ENCODE peak calls at places on chromosomes 13 and 19, in nine cellular contexts. T, K, P, N, Y, I, B, Z and Q are unnamed samples.

GRCh38 chr19:29805026-29805925 is 6.5 kb upstream of the CCNE1 start:
- DNase-seq in T (no peak), K (no peak), P (peak), N (no peak), Y (no peak), I (no peak), B (no peak), Z (no peak), Q (no peak)

GRCh38 chr19:53981408-53981998 is 9.9 kb upstream of the CACNG6 start:
- DNase-seq in T (no peak), K (no peak), P (no peak), N (no peak), Y (no peak), I (no peak), B (no peak), Z (no peak), Q (no peak)

GRCh38 chr19:33316521-33317284 is 14.4 kb upstream of the CEBPA start:
- DNase-seq in T (no peak), K (no peak), P (peak), N (no peak), Y (no peak), I (no peak), B (peak), Z (no peak), Q (no peak)

GRCh38 chr13:108597943-108598342 is 31.5 kb upstream of the MYO16 start:
- DNase-seq in T (no peak), K (no peak), P (peak), N (no peak), Y (no peak), I (no peak), B (no peak), Z (no peak), Q (no peak)

GRCh38 chr19:13692096-13692495 is 72.2 kb upstream of the MRI1 start:
- DNase-seq in T (no peak), K (no peak), P (no peak), N (no peak), Y (no peak), I (no peak), B (no peak), Z (no peak), Q (no peak)

GRCh38 chr19:2887391-2887914 is 13.3 kb upstream of the ZNF57 start:
- DNase-seq in T (no peak), K (no peak), P (peak), N (no peak), Y (no peak), I (no peak), B (no peak), Z (no peak), Q (no peak)

GRCh38 chr13:101569807-101570206 is 117.3 kb downstream of the ITGBL1 start:
- DNase-seq in T (no peak), K (no peak), P (no peak), N (no peak), Y (no peak), I (no peak), B (no peak), Z (no peak), Q (no peak)

GRCh38 chr19:21482863-21483276 is 22.5 kb upstream of the ZNF429 start:
- DNase-seq in T (peak), K (no peak), P (peak), N (peak), Y (no peak), I (peak), B (peak), Z (peak), Q (no peak)

GRCh38 chr13:93552596-93552995 is 326.0 kb downstream of the GPC6 start:
- DNase-seq in T (no peak), K (no peak), P (no peak), N (no peak), Y (no peak), I (no peak), B (no peak), Z (no peak), Q (no peak)

GRCh38 chr13:36536546-36536945 is 104.3 kb downstream of the CCNA1 start:
- DNase-seq in T (no peak), K (no peak), P (no peak), N (no peak), Y (no peak), I (no peak), B (no peak), Z (no peak), Q (no peak)

GRCh38 chr19:5892772-5893275 is 10.8 kb downstream of the NDUFA11 start:
- DNase-seq in T (no peak), K (no peak), P (no peak), N (no peak), Y (no peak), I (no peak), B (no peak), Z (no peak), Q (no peak)

GRCh38 chr19:10268077-10268476 is 2.8 kb upstream of the ICAM1 start:
- DNase-seq in T (no peak), K (no peak), P (no peak), N (no peak), Y (no peak), I (no peak), B (no peak), Z (peak), Q (no peak)

GRCh38 chr13:111263566-111263965 is 56.9 kb upstream of the TEX29 start:
- DNase-seq in T (no peak), K (no peak), P (no peak), N (no peak), Y (no peak), I (no peak), B (no peak), Z (no peak), Q (no peak)

GRCh38 chr13:27338816-27339215 is 68.2 kb downstream of the RASL11A start:
- DNase-seq in T (no peak), K (no peak), P (peak), N (no peak), Y (no peak), I (no peak), B (no peak), Z (no peak), Q (no peak)

GRCh38 chr13:51714663-51715168 is 89.2 kb downstream of the DHRS12 start:
- DNase-seq in T (no peak), K (no peak), P (peak), N (no peak), Y (peak), I (no peak), B (no peak), Z (no peak), Q (no peak)

GRCh38 chr19:39498262-39499081 is at the start of gene DLL3:
- DNase-seq in T (no peak), K (no peak), P (no peak), N (no peak), Y (no peak), I (no peak), B (no peak), Z (no peak), Q (no peak)

GRCh38 chr13:64457976-64458375 is 2772.2 kb downstream of the PCDH9 start:
- DNase-seq in T (no peak), K (no peak), P (no peak), N (no peak), Y (no peak), I (no peak), B (no peak), Z (no peak), Q (no peak)

GRCh38 chr13:71306821-71307220 is 560.2 kb downstream of the DACH1 start:
- DNase-seq in T (no peak), K (no peak), P (no peak), N (no peak), Y (no peak), I (no peak), B (no peak), Z (no peak), Q (no peak)

GRCh38 chr19:12314553-12314952 is 18.9 kb downstream of the ZNF563 start:
- DNase-seq in T (no peak), K (no peak), P (no peak), N (peak), Y (no peak), I (no peak), B (no peak), Z (peak), Q (no peak)

GRCh38 chr13:41418751-41419150 is 38.6 kb upstream of the RGCC start:
- DNase-seq in T (no peak), K (no peak), P (no peak), N (no peak), Y (no peak), I (no peak), B (no peak), Z (no peak), Q (no peak)

GRCh38 chr13:46687810-46688209 is 109.2 kb downstream of the ESD start:
- DNase-seq in T (no peak), K (no peak), P (peak), N (no peak), Y (no peak), I (no peak), B (no peak), Z (no peak), Q (no peak)

GRCh38 chr13:35818577-35819165 is 312.5 kb downstream of the DCLK1 start:
- DNase-seq in T (no peak), K (no peak), P (peak), N (no peak), Y (no peak), I (no peak), B (no peak), Z (no peak), Q (no peak)

GRCh38 chr19:21751379-21751778 is 16.0 kb downstream of the ZNF100 start:
- DNase-seq in T (no peak), K (no peak), P (no peak), N (no peak), Y (no peak), I (no peak), B (no peak), Z (no peak), Q (no peak)

GRCh38 chr13:30982911-30983310 is 50.5 kb downstream of the TEX26 start:
- DNase-seq in T (no peak), K (no peak), P (no peak), N (no peak), Y (peak), I (no peak), B (no peak), Z (no peak), Q (no peak)

GRCh38 chr19:54281008-54281728 is at the start of gene LILRB2:
- DNase-seq in T (no peak), K (no peak), P (no peak), N (no peak), Y (no peak), I (peak), B (no peak), Z (peak), Q (no peak)

GRCh38 chr13:44223785-44224432 is 149.7 kb upstream of the SERP2 start:
- DNase-seq in T (no peak), K (no peak), P (no peak), N (no peak), Y (no peak), I (no peak), B (no peak), Z (no peak), Q (no peak)

GRCh38 chr13:77356155-77356554 is 29.3 kb upstream of the MYCBP2 start:
- DNase-seq in T (no peak), K (no peak), P (no peak), N (no peak), Y (no peak), I (no peak), B (no peak), Z (no peak), Q (no peak)

DNA sequence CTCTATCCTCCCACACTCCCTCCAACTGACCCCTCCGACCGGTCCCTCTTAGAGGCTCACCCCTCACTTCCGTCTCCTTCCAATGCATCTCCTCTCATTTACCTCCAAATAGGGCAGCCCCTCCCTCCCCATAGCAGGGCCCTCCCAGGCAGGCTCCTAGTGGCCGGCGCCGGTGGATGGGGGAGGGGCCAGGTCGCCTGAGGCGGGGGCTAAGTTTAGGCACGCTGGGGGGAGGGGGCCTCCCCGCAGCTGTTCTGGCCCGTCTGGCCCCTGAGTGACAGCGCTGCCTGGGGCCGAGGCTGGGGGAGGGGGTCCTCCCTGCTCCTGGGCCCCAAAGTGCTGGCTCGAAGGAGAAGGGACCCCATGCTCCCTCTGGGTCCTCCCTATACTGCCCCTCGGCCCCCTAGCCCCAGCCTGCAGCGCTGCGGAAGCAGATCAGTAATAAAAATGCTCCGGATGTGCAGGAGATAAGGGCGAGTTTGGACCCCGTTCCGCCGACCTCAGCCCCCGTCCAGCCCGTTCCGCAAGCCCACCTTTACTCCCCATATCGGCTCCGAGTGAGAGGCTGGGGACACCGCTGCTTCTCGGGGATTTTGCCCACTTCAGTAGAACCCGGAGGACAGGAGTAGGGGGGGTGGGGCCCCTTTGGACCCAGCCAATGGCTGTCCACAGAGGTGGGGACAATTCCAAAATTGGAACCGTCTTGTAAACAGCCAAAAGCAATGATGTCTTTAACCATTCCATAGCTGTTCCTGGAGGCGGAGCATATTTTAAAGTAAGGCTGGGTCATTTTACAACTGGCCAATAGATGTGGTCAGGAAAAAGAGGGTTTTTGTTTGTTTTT is 4.0 kb downstream of the RTN2 start:
- DNase-seq in T (no peak), K (no peak), P (peak), N (no peak), Y (no peak), I (peak), B (peak), Z (peak), Q (no peak)
- TF ChIP-seq POLR2A in T (no peak), K (no peak), P (no peak), N (no peak), Y (no peak), I (no peak), B (no peak), Z (no peak), Q (no peak)

GRCh38 chr19:49850221-49850486 is 805 bp upstream of the PTOV1 start:
- DNase-seq in T (no peak), K (no peak), P (no peak), N (no peak), Y (no peak), I (no peak), B (no peak), Z (no peak), Q (no peak)

GRCh38 chr19:49849433-49850220 is 1.3 kb upstream of the PTOV1 start:
- DNase-seq in T (no peak), K (no peak), P (no peak), N (no peak), Y (no peak), I (no peak), B (no peak), Z (no peak), Q (no peak)

GRCh38 chr19:49848938-49849337 is 2.0 kb upstream of the PTOV1 start:
- DNase-seq in T (no peak), K (no peak), P (no peak), N (no peak), Y (no peak), I (no peak), B (no peak), Z (no peak), Q (no peak)

GRCh38 chr19:49846408-49846807 is 4.6 kb upstream of the PTOV1 start:
- DNase-seq in T (no peak), K (no peak), P (no peak), N (no peak), Y (no peak), I (no peak), B (no peak), Z (no peak), Q (no peak)

DNA sequence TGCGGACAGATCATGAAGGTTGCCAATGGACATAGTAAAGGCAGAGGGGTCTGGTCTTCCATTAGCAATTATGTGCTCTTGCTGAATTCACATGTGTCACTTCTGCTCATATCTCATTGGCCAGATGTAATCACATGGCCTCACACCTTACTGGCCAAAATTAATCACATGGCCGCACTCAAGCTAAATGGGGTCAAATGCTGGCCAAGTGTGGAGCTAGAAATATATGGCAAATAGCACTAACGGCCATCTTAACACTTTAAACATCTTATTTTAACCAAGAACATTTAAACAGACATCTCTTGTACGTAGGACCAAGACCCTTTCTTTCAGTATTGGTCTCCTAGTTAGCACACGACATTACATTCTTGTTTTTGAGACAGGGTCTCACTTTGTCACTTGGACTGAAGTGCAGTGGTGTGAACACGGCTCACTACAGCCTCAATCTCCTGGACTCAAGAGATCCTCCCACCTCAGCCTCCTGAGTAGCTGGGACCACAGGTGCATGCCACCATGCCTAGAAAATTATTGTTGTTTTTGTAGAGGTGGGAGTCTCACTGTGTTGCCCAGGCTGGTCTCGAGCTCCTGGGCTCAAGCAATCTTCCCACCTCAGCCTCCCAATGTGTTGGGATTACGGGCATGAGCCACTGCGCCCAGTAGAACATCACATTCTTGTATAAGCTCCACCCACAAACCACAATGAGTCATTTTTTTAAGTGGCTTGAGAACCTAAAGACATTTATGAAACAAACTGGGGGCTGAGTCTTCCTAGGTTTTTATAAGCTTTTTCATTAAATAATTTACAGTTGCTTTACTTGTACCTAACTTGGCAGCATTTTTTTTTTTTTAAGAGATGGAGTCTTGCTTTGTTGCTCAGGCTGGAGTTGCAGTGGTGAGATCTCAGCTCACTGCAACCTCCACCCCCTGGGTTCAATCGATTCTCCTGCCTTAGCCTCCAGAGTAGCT is 2.9 kb upstream of the PTOV1 start:
- DNase-seq in T (no peak), K (no peak), P (no peak), N (no peak), Y (no peak), I (no peak), B (no peak), Z (peak), Q (no peak)
- TF ChIP-seq EP300 in T (no peak), K (no peak), P (no peak), N (no peak), Y (no peak), I (no peak), B (no peak), Z (no peak), Q (no peak)

GRCh38 chr19:42388851-42389489 is 1.1 kb downstream of the CNFN start:
- DNase-seq in T (no peak), K (no peak), P (no peak), N (no peak), Y (no peak), I (no peak), B (no peak), Z (no peak), Q (no peak)

GRCh38 chr19:42389899-42390298 is at the start of gene CNFN:
- DNase-seq in T (no peak), K (no peak), P (no peak), N (no peak), Y (no peak), I (no peak), B (no peak), Z (no peak), Q (no peak)

GRCh38 chr19:42392165-42392564 is 2.1 kb upstream of the CNFN start:
- DNase-seq in T (no peak), K (no peak), P (no peak), N (no peak), Y (no peak), I (no peak), B (no peak), Z (no peak), Q (no peak)

GRCh38 chr19:42386974-42387707 is 3.0 kb downstream of the CNFN start:
- DNase-seq in T (no peak), K (peak), P (peak), N (peak), Y (no peak), I (peak), B (peak), Z (peak), Q (no peak)
- TF ChIP-seq POLR2A in T (no peak), K (no peak), P (peak), N (no peak), Y (no peak), I (no peak), B (peak), Z (no peak), Q (no peak)

GRCh38 chr19:8304841-8305621 is 3.1 kb downstream of the CD320 start:
- DNase-seq in T (peak), K (peak), P (no peak), N (peak), Y (no peak), I (peak), B (peak), Z (peak), Q (peak)
- TF ChIP-seq EP300 in T (no peak), K (no peak), P (no peak), N (no peak), Y (no peak), I (no peak), B (no peak), Z (no peak), Q (no peak)

DNA sequence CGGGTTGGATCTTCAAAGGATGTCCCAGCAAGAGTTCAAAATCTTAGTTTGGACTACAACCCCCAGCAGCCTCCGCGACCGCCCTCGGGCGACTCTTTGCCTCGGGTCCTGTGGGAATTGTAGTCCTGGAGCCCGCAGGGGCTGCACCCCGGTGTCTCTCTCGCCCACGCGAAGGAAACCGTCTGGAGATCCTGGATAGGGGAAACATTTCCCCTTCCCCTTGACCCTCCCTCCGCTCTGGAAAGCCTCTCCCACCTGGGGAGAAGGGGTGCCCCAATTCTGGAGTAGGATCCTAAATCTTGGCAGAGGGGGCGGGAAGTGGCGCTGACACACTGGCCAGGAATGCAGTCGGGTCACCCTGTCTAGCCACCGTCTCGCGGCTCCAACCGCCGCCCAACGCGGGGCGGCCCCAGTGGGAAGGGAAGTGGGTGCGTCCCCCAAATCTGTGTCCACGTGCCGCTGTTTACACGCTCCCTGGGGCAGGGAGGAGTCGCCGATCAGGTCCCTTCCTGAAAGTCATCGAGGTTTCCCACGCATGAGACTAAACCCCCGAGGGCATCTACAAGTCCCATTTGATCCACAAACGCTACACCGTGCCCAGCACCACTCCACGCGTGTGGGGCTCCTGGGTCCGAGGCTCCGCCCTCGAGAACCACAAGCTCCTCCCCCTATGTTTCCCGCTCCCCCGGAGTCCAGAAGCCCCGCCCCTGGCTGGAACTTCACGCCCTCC is 731 bp upstream of the PPP1R13L start:
- DNase-seq in T (peak), K (peak), P (peak), N (peak), Y (peak), I (peak), B (peak), Z (peak), Q (peak)
- TF ChIP-seq POLR2A in T (peak), K (no peak), P (peak), N (no peak), Y (peak), I (peak), B (no peak), Z (no peak), Q (no peak)

GRCh38 chr13:23610187-23610576 is 40.0 kb downstream of the TNFRSF19 start:
- DNase-seq in T (no peak), K (no peak), P (no peak), N (no peak), Y (no peak), I (no peak), B (no peak), Z (no peak), Q (no peak)
- TF ChIP-seq EP300 in T (no peak), K (no peak), P (no peak), N (no peak), Y (no peak), I (no peak), B (no peak), Z (no peak), Q (no peak)

GRCh38 chr13:106650690-106651205 is 82.8 kb upstream of the ARGLU1 start:
- DNase-seq in T (no peak), K (no peak), P (no peak), N (no peak), Y (no peak), I (no peak), B (no peak), Z (no peak), Q (no peak)
- TF ChIP-seq POLR2A in T (no peak), K (no peak), P (no peak), N (no peak), Y (no peak), I (no peak), B (no peak), Z (no peak), Q (no peak)

GRCh38 chr19:31144471-31144870 is 204.8 kb downstream of the TSHZ3 start:
- DNase-seq in T (no peak), K (no peak), P (no peak), N (no peak), Y (no peak), I (no peak), B (no peak), Z (no peak), Q (no peak)
- TF ChIP-seq EP300 in T (no peak), K (no peak), P (no peak), N (no peak), Y (no peak), I (no peak), B (no peak), Z (no peak), Q (no peak)